ENCODE peak calls at places on chromosomes 13 and 19, in five cellular contexts. W, V, R, I and F are unnamed samples.

GRCh38 chr19:4130635-4131438 is 6.9 kb upstream of the MAP2K2 start:
- DNase-seq in W (no peak), V (no peak), R (no peak), I (no peak), F (no peak)

GRCh38 chr13:114142640-114143490 is 10.4 kb upstream of the RASA3 start:
- DNase-seq in W (no peak), V (no peak), R (no peak), I (peak; percentile 81), F (peak; percentile 89)

GRCh38 chr13:82693607-82694006 is 1188.7 kb downstream of the SLITRK1 start:
- DNase-seq in W (no peak), V (no peak), R (no peak), I (no peak), F (no peak)

GRCh38 chr13:45068036-45069001 is 52.0 kb upstream of the GTF2F2 start:
- DNase-seq in W (no peak), V (no peak), R (no peak), I (no peak), F (peak; percentile 33)

GRCh38 chr13:22703601-22704209 is 477.1 kb upstream of the SGCG start:
- DNase-seq in W (no peak), V (no peak), R (peak; percentile 21), I (no peak), F (no peak)

GRCh38 chr19:19539738-19540703 is 2.0 kb downstream of the CILP2 start:
- DNase-seq in W (peak; percentile 90), V (peak; percentile 52), R (peak; percentile 92), I (peak; percentile 60), F (peak; percentile 86)

GRCh38 chr13:89363144-89363543 is 1692.0 kb downstream of the SLITRK5 start:
- DNase-seq in W (no peak), V (no peak), R (no peak), I (no peak), F (no peak)

GRCh38 chr19:54029930-54030490 is 33.7 kb downstream of the VSTM1 start:
- DNase-seq in W (peak; percentile 43), V (peak; percentile 18), R (peak; percentile 73), I (peak; percentile 55), F (peak; percentile 83)

GRCh38 chr13:94217370-94217769 is 262.1 kb downstream of the DCT start:
- DNase-seq in W (no peak), V (no peak), R (no peak), I (no peak), F (no peak)

GRCh38 chr13:109707044-109707794 is 79.2 kb downstream of the IRS2 start:
- DNase-seq in W (no peak), V (no peak), R (no peak), I (no peak), F (no peak)

GRCh38 chr19:42010245-42011126 is 16.5 kb upstream of the ATP1A3 start:
- DNase-seq in W (no peak), V (no peak), R (no peak), I (no peak), F (no peak)

GRCh38 chr13:45219938-45220375 is 19.1 kb upstream of the KCTD4 start:
- DNase-seq in W (no peak), V (no peak), R (no peak), I (no peak), F (no peak)

GRCh38 chr19:4229179-4229931 is at the start of gene EBI3:
- DNase-seq in W (peak; percentile 87), V (peak; percentile 43), R (no peak), I (no peak), F (peak; percentile 82)

GRCh38 chr19:370641-371330 is 26.2 kb upstream of the MIER2 start:
- DNase-seq in W (no peak), V (no peak), R (no peak), I (no peak), F (peak; percentile 46)

GRCh38 chr13:25922373-25922772 is 129.4 kb downstream of the SHISA2 start:
- DNase-seq in W (no peak), V (no peak), R (no peak), I (no peak), F (no peak)

GRCh38 chr13:24039621-24040475 is 120.7 kb upstream of the SPATA13 start:
- DNase-seq in W (peak; percentile 36), V (no peak), R (no peak), I (no peak), F (no peak)

GRCh38 chr19:49587227-49587626 is 3.8 kb upstream of the PRR12 start:
- DNase-seq in W (no peak), V (no peak), R (no peak), I (no peak), F (no peak)

GRCh38 chr13:59425211-59425721 is 738.5 kb downstream of the DIAPH3 start:
- DNase-seq in W (no peak), V (no peak), R (no peak), I (no peak), F (no peak)

GRCh38 chr19:37513397-37513796 is 6.7 kb downstream of the ZNF793 start:
- DNase-seq in W (no peak), V (no peak), R (no peak), I (no peak), F (no peak)

GRCh38 chr19:46321653-46322052 is 24.8 kb downstream of the HIF3A start:
- DNase-seq in W (no peak), V (no peak), R (no peak), I (no peak), F (no peak)

GRCh38 chr13:76854894-76855293 is 31.3 kb downstream of the KCTD12 start:
- DNase-seq in W (no peak), V (no peak), R (no peak), I (no peak), F (no peak)

GRCh38 chr13:23443878-23444277 is 10.4 kb upstream of the SACS start:
- DNase-seq in W (no peak), V (no peak), R (no peak), I (no peak), F (no peak)

GRCh38 chr19:2982983-2983350 is 5.6 kb downstream of the TLE6 start:
- DNase-seq in W (no peak), V (no peak), R (no peak), I (no peak), F (no peak)

GRCh38 chr13:110001622-110002275 is 215.4 kb upstream of the IRS2 start:
- DNase-seq in W (no peak), V (no peak), R (no peak), I (no peak), F (no peak)

GRCh38 chr13:106234656-106235055 is 300.8 kb downstream of the EFNB2 start:
- DNase-seq in W (no peak), V (no peak), R (no peak), I (no peak), F (no peak)